ENCODE peak calls at places on chromosome 2, in six cellular contexts. A is fibroblast of lung; F is astrocyte of the hippocampus; X is activated naive CD8-positive, alpha-beta T cell treated with anti-CD3 and anti-CD28 coated beads for 36 hours; D is effector memory CD4-positive, alpha-beta T cell; S is iPS-NIHi11. H is an unnamed sample.

GRCh38 chr2:164457271-164457670 is 164.0 kb downstream of the GRB14 start:
- DNase-seq in A (no peak), F (no peak), X (no peak), D (no peak), S (no peak), H (no peak)

GRCh38 chr2:240125749-240126148 is 10.4 kb downstream of the COPS9 start:
- DNase-seq in A (no peak), F (no peak), X (no peak), D (no peak), S (no peak), H (no peak)

GRCh38 chr2:206040525-206040924 is 45.4 kb downstream of the INO80D start:
- DNase-seq in A (no peak), F (no peak), X (no peak), D (no peak), S (no peak), H (no peak)

GRCh38 chr2:127508621-127509034 is 17.7 kb downstream of the IWS1 start:
- DNase-seq in A (peak), F (peak), X (no peak), D (no peak), S (peak), H (no peak)

GRCh38 chr2:8514748-8515389 is 167.0 kb upstream of the ID2 start:
- DNase-seq in A (no peak), F (no peak), X (peak), D (no peak), S (no peak), H (no peak)

GRCh38 chr2:871175-871727 is 79.4 kb upstream of the SNTG2 start:
- DNase-seq in A (no peak), F (no peak), X (no peak), D (no peak), S (no peak), H (no peak)

GRCh38 chr2:37387143-37387835 is 42.9 kb downstream of the QPCT start:
- DNase-seq in A (peak), F (peak), X (no peak), D (no peak), S (no peak), H (no peak)

GRCh38 chr2:130332271-130333073 is 10.2 kb upstream of the IMP4 start:
- DNase-seq in A (peak), F (peak), X (peak), D (peak), S (peak), H (peak)

GRCh38 chr2:120611961-120612360 is 123.7 kb upstream of the GLI2 start:
- DNase-seq in A (no peak), F (no peak), X (no peak), D (no peak), S (no peak), H (no peak)

GRCh38 chr2:76450024-76450475 is 739.3 kb upstream of the GCFC2 start:
- DNase-seq in A (no peak), F (peak), X (no peak), D (no peak), S (no peak), H (no peak)

GRCh38 chr2:67503066-67503795 is 106.1 kb downstream of the ETAA1 start:
- DNase-seq in A (peak), F (peak), X (no peak), D (no peak), S (no peak), H (no peak)

GRCh38 chr2:3323360-3324035 is 54.1 kb downstream of the EIPR1 start:
- DNase-seq in A (no peak), F (no peak), X (no peak), D (no peak), S (peak), H (no peak)

GRCh38 chr2:200039847-200040246 is 84.5 kb downstream of the MAIP1 start:
- DNase-seq in A (peak), F (peak), X (no peak), D (no peak), S (no peak), H (no peak)

GRCh38 chr2:98825043-98825350 is 94.1 kb upstream of the MGAT4A start:
- DNase-seq in A (no peak), F (no peak), X (no peak), D (no peak), S (no peak), H (no peak)

GRCh38 chr2:235640900-235641299 is 147.1 kb downstream of the AGAP1 start:
- DNase-seq in A (no peak), F (no peak), X (no peak), D (no peak), S (no peak), H (no peak)

GRCh38 chr2:86072271-86072858 is 33.3 kb downstream of the POLR1A start:
- DNase-seq in A (peak), F (peak), X (no peak), D (no peak), S (no peak), H (no peak)

GRCh38 chr2:231411871-231412615 is 16.5 kb downstream of the B3GNT7 start:
- DNase-seq in A (peak), F (peak), X (peak), D (peak), S (peak), H (peak)

GRCh38 chr2:51014722-51015121 is 17.2 kb downstream of the NRXN1 start:
- DNase-seq in A (no peak), F (no peak), X (no peak), D (no peak), S (no peak), H (no peak)

GRCh38 chr2:29053680-29054400 is 20.5 kb downstream of the PCARE start:
- DNase-seq in A (no peak), F (peak), X (no peak), D (no peak), S (no peak), H (no peak)

GRCh38 chr2:235501663-235502009 is 7.8 kb downstream of the AGAP1 start:
- DNase-seq in A (no peak), F (no peak), X (no peak), D (no peak), S (no peak), H (no peak)

H was measured in T-helper 2 cell.